ENCODE peak calls at places on chromosomes 4 and X, in eight cellular contexts. B is T-helper 1 cell; F is AG08395; M is stimulated activated naive B cell treated with anti-CD40 and anti-IgM and Interleukin-4, amounts not matched to agents 10 μg/mL and 1 μg/mL and 100 μg/mL, for 72 hours; G is right lobe of liver; D is endothelial cell of umbilical vein; I is posterior vena cava; Q is PC-9. N is an unnamed sample.

GRCh38 chr4:54657556-54658313 is at the start of gene KIT:
- DNase-seq in B (no peak), F (peak; percentile 28), M (no peak), G (peak; percentile 62), D (peak; percentile 56), I (peak; percentile 84), Q (no peak), N (peak; percentile 93)

GRCh38 chr4:2255501-2256155 is 6.3 kb downstream of the MXD4 start:
- DNase-seq in B (peak; percentile 5), F (no peak), M (no peak), G (peak; percentile 51), D (no peak), I (peak; percentile 77), Q (no peak), N (peak; percentile 32)

GRCh38 chr4:55074386-55074785 is 51.0 kb downstream of the KDR start:
- DNase-seq in B (no peak), F (no peak), M (no peak), G (no peak), D (peak; percentile 44), I (no peak), Q (no peak), N (no peak)

GRCh38 chr4:7108046-7108625 is 40.3 kb upstream of the GRPEL1 start:
- DNase-seq in B (no peak), F (no peak), M (no peak), G (peak; percentile 53), D (no peak), I (peak; percentile 73), Q (no peak), N (no peak)

GRCh38 chrX:10240918-10241317 is 84.1 kb downstream of the CLCN4 start:
- DNase-seq in B (no peak), F (peak; percentile 45), M (no peak), G (no peak), D (no peak), I (no peak), Q (no peak), N (no peak)

GRCh38 chr4:177879851-177880250 is 437.6 kb upstream of the AGA start:
- DNase-seq in B (no peak), F (no peak), M (no peak), G (no peak), D (no peak), I (no peak), Q (peak; percentile 5), N (peak; percentile 69)

GRCh38 chr4:2186133-2186864 is 55.6 kb downstream of the HAUS3 start:
- DNase-seq in B (no peak), F (no peak), M (no peak), G (peak; percentile 54), D (no peak), I (no peak), Q (peak; percentile 47), N (peak; percentile 91)

GRCh38 chr4:156252300-156253016 is 298.8 kb upstream of the CTSO start:
- DNase-seq in B (no peak), F (peak; percentile 11), M (no peak), G (no peak), D (no peak), I (no peak), Q (no peak), N (no peak)

GRCh38 chrX:131273024-131273423 is 16.1 kb downstream of the IGSF1 start:
- DNase-seq in B (no peak), F (no peak), M (no peak), G (no peak), D (no peak), I (no peak), Q (no peak), N (no peak)

GRCh38 chr4:173697840-173698239 is 167.8 kb upstream of the HAND2 start:
- DNase-seq in B (no peak), F (no peak), M (no peak), G (no peak), D (no peak), I (no peak), Q (no peak), N (no peak)

GRCh38 chr4:185318679-185319078 is 77.0 kb downstream of the LRP2BP start:
- DNase-seq in B (no peak), F (no peak), M (no peak), G (no peak), D (peak; percentile 62), I (no peak), Q (no peak), N (peak; percentile 86)

GRCh38 chr4:184284742-184285141 is 67.1 kb upstream of the ENPP6 start:
- DNase-seq in B (no peak), F (no peak), M (no peak), G (no peak), D (no peak), I (no peak), Q (no peak), N (no peak)

GRCh38 chr4:66052426-66052825 is 382.1 kb upstream of the EPHA5 start:
- DNase-seq in B (no peak), F (no peak), M (no peak), G (no peak), D (no peak), I (no peak), Q (no peak), N (no peak)

GRCh38 chrX:19848110-19848509 is 39.3 kb downstream of the SH3KBP1 start:
- DNase-seq in B (no peak), F (no peak), M (no peak), G (no peak), D (no peak), I (no peak), Q (no peak), N (no peak)

GRCh38 chrX:48058621-48059295 is 12.7 kb downstream of the ZNF630 start:
- DNase-seq in B (no peak), F (no peak), M (no peak), G (no peak), D (no peak), I (no peak), Q (no peak), N (no peak)

GRCh38 chr4:86838141-86838540 is 11.0 kb downstream of the SLC10A6 start:
- DNase-seq in B (no peak), F (no peak), M (no peak), G (no peak), D (no peak), I (no peak), Q (no peak), N (no peak)

GRCh38 chr4:78079701-78080430 is 22.7 kb downstream of the FRAS1 start:
- DNase-seq in B (no peak), F (no peak), M (no peak), G (no peak), D (no peak), I (no peak), Q (no peak), N (no peak)

GRCh38 chr4:95516528-95517011 is 32.2 kb downstream of the UNC5C start:
- DNase-seq in B (no peak), F (no peak), M (no peak), G (no peak), D (no peak), I (no peak), Q (no peak), N (no peak)

N was measured in GM23338.